ENCODE peak calls at places on chromosomes 7 and 10, in four cellular contexts. J is activated T-helper 9 cell treated with anti-CD3 and anti-CD28 coated beads, Interleukin-2, amount 50 U/mL, for 16 hours; A is endothelial cell; O is progenitor cell of endocrine pancreas. Q is an unnamed sample.

GRCh38 chr7:723541-723940 is 3.0 kb upstream of the DNAAF5 start:
- DNase-seq in J (no peak), A (no peak), O (no peak), Q (no peak)

GRCh38 chr7:77456711-77457110 is 40.6 kb upstream of the GSAP start:
- DNase-seq in J (no peak), A (no peak), O (no peak), Q (no peak)

GRCh38 chr7:52540041-52540440 is 495.4 kb upstream of the POM121L12 start:
- DNase-seq in J (no peak), A (no peak), O (no peak), Q (no peak)

GRCh38 chr7:95473276-95473985 is 12.3 kb upstream of the ASB4 start:
- DNase-seq in J (no peak), A (no peak), O (no peak), Q (no peak)

GRCh38 chr7:139182363-139182762 is 48.7 kb upstream of the UBN2 start:
- DNase-seq in J (no peak), A (no peak), O (no peak), Q (peak)

GRCh38 chr10:10508241-10508640 is 509.4 kb upstream of the CELF2 start:
- DNase-seq in J (no peak), A (no peak), O (no peak), Q (no peak)

GRCh38 chr7:118590107-118590506 is 365.6 kb downstream of the ANKRD7 start:
- DNase-seq in J (no peak), A (peak), O (no peak), Q (peak)

GRCh38 chr7:94510582-94511456 is 1.2 kb downstream of the CASD1 start:
- DNase-seq in J (no peak), A (peak), O (no peak), Q (no peak)

GRCh38 chr7:105808703-105809590 is 67.5 kb downstream of the ATXN7L1 start:
- DNase-seq in J (peak), A (no peak), O (no peak), Q (no peak)

GRCh38 chr7:79090543-79090942 is 362.9 kb downstream of the MAGI2 start:
- DNase-seq in J (no peak), A (no peak), O (no peak), Q (no peak)

GRCh38 chr7:34135924-34136323 is 230.6 kb downstream of the BMPER start:
- DNase-seq in J (no peak), A (no peak), O (no peak), Q (no peak)

GRCh38 chr7:135259702-135260101 is 26.1 kb downstream of the STRA8 start:
- DNase-seq in J (no peak), A (no peak), O (no peak), Q (no peak)

GRCh38 chr10:78706986-78707500 is 361.7 kb upstream of the ZMIZ1 start:
- DNase-seq in J (no peak), A (no peak), O (no peak), Q (no peak)

GRCh38 chr10:86413046-86413728 is 46.6 kb upstream of the GRID1 start:
- DNase-seq in J (no peak), A (no peak), O (no peak), Q (no peak)

GRCh38 chr7:73565675-73566342 is 8.3 kb upstream of the BCL7B start:
- DNase-seq in J (no peak), A (no peak), O (no peak), Q (no peak)

GRCh38 chr10:98323221-98324164 is 55.5 kb upstream of the LOXL4 start:
- DNase-seq in J (no peak), A (no peak), O (no peak), Q (no peak)

GRCh38 chr10:96991313-96991841 is 159.3 kb downstream of the LCOR start:
- DNase-seq in J (no peak), A (no peak), O (no peak), Q (no peak)

GRCh38 chr7:388961-389701 is 99.2 kb downstream of the FOXL3 start:
- DNase-seq in J (no peak), A (no peak), O (no peak), Q (peak)

GRCh38 chr7:40915061-40915460 is 780.3 kb downstream of the SUGCT start:
- DNase-seq in J (no peak), A (no peak), O (no peak), Q (no peak)

GRCh38 chr10:86411281-86411841 is 44.8 kb upstream of the GRID1 start:
- DNase-seq in J (no peak), A (no peak), O (no peak), Q (no peak)

GRCh38 chr10:46526682-46527038 is 29.8 kb downstream of the GPRIN2 start:
- DNase-seq in J (no peak), A (no peak), O (no peak), Q (peak)

GRCh38 chr7:96901822-96902412 is 103.4 kb upstream of the DLX6 start:
- DNase-seq in J (no peak), A (no peak), O (no peak), Q (no peak)

GRCh38 chr10:48627984-48628609 is 23.2 kb upstream of the ARHGAP22 start:
- DNase-seq in J (no peak), A (no peak), O (no peak), Q (no peak)

GRCh38 chr7:29968683-29969457 is 20.7 kb downstream of the SCRN1 start:
- DNase-seq in J (no peak), A (no peak), O (no peak), Q (no peak)

GRCh38 chr7:2175091-2175490 is 57.7 kb downstream of the MAD1L1 start:
- DNase-seq in J (no peak), A (no peak), O (no peak), Q (no peak)

GRCh38 chr10:59362991-59363390 is 642 bp upstream of the FAM13C start:
- DNase-seq in J (no peak), A (peak), O (peak), Q (peak)

GRCh38 chr10:44988957-44989620 is 10.5 kb upstream of the DEPP1 start:
- DNase-seq in J (no peak), A (no peak), O (no peak), Q (peak)